ENCODE peak calls at places on chromosomes 1 and 21, in five cellular contexts. One of them, this sample, is unnamed.

GRCh38 chr1:67313934-67314671 is 6.4 kb downstream of the IL12RB2 start:
- DNase-seq in GM12878: no peak
- DNase-seq in CD4-positive, alpha-beta T cell: no peak
- DNase-seq in lung: no peak
- DNase-seq in MCF 10A: no peak
- DNase-seq in this sample: no peak

GRCh38 chr1:203199481-203200058 is 13.1 kb upstream of the CHI3L1 start:
- DNase-seq in GM12878: no peak
- DNase-seq in CD4-positive, alpha-beta T cell: no peak
- DNase-seq in lung: no peak
- DNase-seq in MCF 10A: no peak
- DNase-seq in this sample: no peak

GRCh38 chr1:203278087-203278884 is 27.0 kb upstream of the BTG2 start:
- DNase-seq in GM12878: no peak
- DNase-seq in CD4-positive, alpha-beta T cell: no peak
- DNase-seq in lung: peak
- DNase-seq in MCF 10A: peak
- DNase-seq in this sample: peak

GRCh38 chr21:28822064-28822402 is 170.6 kb downstream of the LTN1 start:
- DNase-seq in GM12878: no peak
- DNase-seq in CD4-positive, alpha-beta T cell: no peak
- DNase-seq in lung: no peak
- DNase-seq in MCF 10A: no peak
- DNase-seq in this sample: no peak

GRCh38 chr1:231612393-231613089 is 14.0 kb upstream of the DISC1 start:
- DNase-seq in GM12878: peak
- DNase-seq in CD4-positive, alpha-beta T cell: peak
- DNase-seq in lung: no peak
- DNase-seq in MCF 10A: no peak
- DNase-seq in this sample: peak

GRCh38 chr1:185400057-185400456 is 83.0 kb upstream of the IVNS1ABP start:
- DNase-seq in GM12878: no peak
- DNase-seq in CD4-positive, alpha-beta T cell: no peak
- DNase-seq in lung: no peak
- DNase-seq in MCF 10A: peak
- DNase-seq in this sample: no peak

GRCh38 chr1:8477199-8477982 is 159.5 kb downstream of the SLC45A1 start:
- DNase-seq in GM12878: peak
- DNase-seq in CD4-positive, alpha-beta T cell: no peak
- DNase-seq in lung: no peak
- DNase-seq in MCF 10A: no peak
- DNase-seq in this sample: no peak

GRCh38 chr1:165137551-165138316 is 218.8 kb downstream of the LMX1A start:
- DNase-seq in GM12878: no peak
- DNase-seq in CD4-positive, alpha-beta T cell: no peak
- DNase-seq in lung: no peak
- DNase-seq in MCF 10A: no peak
- DNase-seq in this sample: no peak

GRCh38 chr1:32470991-32471694 is 6.3 kb downstream of the ZBTB8B start:
- DNase-seq in GM12878: no peak
- DNase-seq in CD4-positive, alpha-beta T cell: no peak
- DNase-seq in lung: no peak
- DNase-seq in MCF 10A: no peak
- DNase-seq in this sample: no peak

GRCh38 chr1:156383023-156383422 is 14.0 kb downstream of the RHBG start:
- DNase-seq in GM12878: no peak
- DNase-seq in CD4-positive, alpha-beta T cell: peak
- DNase-seq in lung: peak
- DNase-seq in MCF 10A: peak
- DNase-seq in this sample: peak

GRCh38 chr1:154609398-154610380 is 1.7 kb upstream of the ADAR start:
- DNase-seq in GM12878: no peak
- DNase-seq in CD4-positive, alpha-beta T cell: peak
- DNase-seq in lung: no peak
- DNase-seq in MCF 10A: peak
- DNase-seq in this sample: no peak

GRCh38 chr1:11504599-11504998 is 25.6 kb downstream of the DISP3 start:
- DNase-seq in GM12878: no peak
- DNase-seq in CD4-positive, alpha-beta T cell: no peak
- DNase-seq in lung: no peak
- DNase-seq in MCF 10A: no peak
- DNase-seq in this sample: no peak

GRCh38 chr1:55374801-55375616 is 159.8 kb upstream of the USP24 start:
- DNase-seq in GM12878: no peak
- DNase-seq in CD4-positive, alpha-beta T cell: no peak
- DNase-seq in lung: peak
- DNase-seq in MCF 10A: peak
- DNase-seq in this sample: no peak

GRCh38 chr1:240136402-240136801 is 44.7 kb downstream of the FMN2 start:
- DNase-seq in GM12878: no peak
- DNase-seq in CD4-positive, alpha-beta T cell: no peak
- DNase-seq in lung: no peak
- DNase-seq in MCF 10A: peak
- DNase-seq in this sample: no peak

GRCh38 chr1:39047374-39048229 is 21.5 kb downstream of the NDUFS5 start:
- DNase-seq in GM12878: peak
- DNase-seq in CD4-positive, alpha-beta T cell: no peak
- DNase-seq in lung: peak
- DNase-seq in MCF 10A: peak
- DNase-seq in this sample: no peak

GRCh38 chr1:212630159-212630900 is 21.8 kb downstream of the ATF3 start:
- DNase-seq in GM12878: no peak
- DNase-seq in CD4-positive, alpha-beta T cell: peak
- DNase-seq in lung: peak
- DNase-seq in MCF 10A: peak
- DNase-seq in this sample: peak

GRCh38 chr1:170461762-170462384 is 70.1 kb upstream of the GORAB start:
- DNase-seq in GM12878: no peak
- DNase-seq in CD4-positive, alpha-beta T cell: no peak
- DNase-seq in lung: no peak
- DNase-seq in MCF 10A: peak
- DNase-seq in this sample: no peak

GRCh38 chr1:154864189-154864985 is 5.7 kb downstream of the KCNN3 start:
- DNase-seq in GM12878: no peak
- DNase-seq in CD4-positive, alpha-beta T cell: no peak
- DNase-seq in lung: no peak
- DNase-seq in MCF 10A: no peak
- DNase-seq in this sample: no peak

GRCh38 chr1:157960773-157961172 is 32.7 kb upstream of the KIRREL1 start:
- DNase-seq in GM12878: no peak
- DNase-seq in CD4-positive, alpha-beta T cell: no peak
- DNase-seq in lung: no peak
- DNase-seq in MCF 10A: no peak
- DNase-seq in this sample: no peak

GRCh38 chr21:39344848-39345247 is 4.0 kb downstream of the HMGN1 start:
- DNase-seq in GM12878: no peak
- DNase-seq in CD4-positive, alpha-beta T cell: no peak
- DNase-seq in lung: no peak
- DNase-seq in MCF 10A: no peak
- DNase-seq in this sample: no peak

GRCh38 chr1:155078496-155079209 is at the start of gene EFNA3:
- DNase-seq in GM12878: no peak
- DNase-seq in CD4-positive, alpha-beta T cell: peak
- DNase-seq in lung: no peak
- DNase-seq in MCF 10A: peak
- DNase-seq in this sample: peak

GRCh38 chr1:171852273-171852672 is 11.0 kb downstream of the DNM3 start:
- DNase-seq in GM12878: no peak
- DNase-seq in CD4-positive, alpha-beta T cell: no peak
- DNase-seq in lung: no peak
- DNase-seq in MCF 10A: no peak
- DNase-seq in this sample: no peak

GRCh38 chr1:195962051-195962450 is 646.2 kb downstream of the KCNT2 start:
- DNase-seq in GM12878: no peak
- DNase-seq in CD4-positive, alpha-beta T cell: no peak
- DNase-seq in lung: no peak
- DNase-seq in MCF 10A: no peak
- DNase-seq in this sample: no peak

GRCh38 chr1:244048566-244049141 is 2.4 kb upstream of the ZBTB18 start:
- DNase-seq in GM12878: no peak
- DNase-seq in CD4-positive, alpha-beta T cell: no peak
- DNase-seq in lung: no peak
- DNase-seq in MCF 10A: peak
- DNase-seq in this sample: no peak

GRCh38 chr1:147712605-147713004 is 42.3 kb upstream of the ACP6 start:
- DNase-seq in GM12878: no peak
- DNase-seq in CD4-positive, alpha-beta T cell: no peak
- DNase-seq in lung: no peak
- DNase-seq in MCF 10A: no peak
- DNase-seq in this sample: no peak

GRCh38 chr1:30907641-30908445 is 715 bp downstream of the SDC3 start:
- DNase-seq in GM12878: no peak
- DNase-seq in CD4-positive, alpha-beta T cell: no peak
- DNase-seq in lung: no peak
- DNase-seq in MCF 10A: no peak
- DNase-seq in this sample: peak

GRCh38 chr21:35150562-35151226 is 101.6 kb upstream of the RUNX1 start:
- DNase-seq in GM12878: no peak
- DNase-seq in CD4-positive, alpha-beta T cell: no peak
- DNase-seq in lung: no peak
- DNase-seq in MCF 10A: no peak
- DNase-seq in this sample: no peak

GRCh38 chr1:186958520-186958919 is 129.8 kb downstream of the PLA2G4A start:
- DNase-seq in GM12878: no peak
- DNase-seq in CD4-positive, alpha-beta T cell: no peak
- DNase-seq in lung: no peak
- DNase-seq in MCF 10A: peak
- DNase-seq in this sample: no peak

GRCh38 chr21:33185852-33186251 is 43.9 kb upstream of the IFNAR2 start:
- DNase-seq in GM12878: no peak
- DNase-seq in CD4-positive, alpha-beta T cell: no peak
- DNase-seq in lung: no peak
- DNase-seq in MCF 10A: no peak
- DNase-seq in this sample: no peak

DNA sequence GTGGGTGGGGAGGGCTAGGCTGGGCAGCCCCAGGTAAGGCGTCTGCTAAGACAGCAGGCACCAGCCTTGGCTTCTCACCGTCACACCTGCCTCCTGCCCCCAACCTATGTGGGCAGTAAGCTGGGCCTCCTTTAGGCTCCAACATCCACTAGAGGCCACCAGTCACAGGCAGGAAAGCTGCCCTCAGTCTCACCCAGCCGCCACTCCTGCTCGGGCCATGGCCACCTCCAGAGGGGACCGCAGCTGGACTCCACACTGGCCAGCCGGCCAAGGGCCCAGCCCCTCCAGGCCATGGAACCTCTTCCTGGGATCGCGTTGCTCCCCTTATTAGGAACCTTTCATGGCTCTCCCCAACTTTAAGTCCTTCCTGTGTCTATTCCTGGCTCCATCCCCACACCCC is 74.5 kb downstream of the MRPL37 start:
- DNase-seq in GM12878: no peak
- DNase-seq in CD4-positive, alpha-beta T cell: no peak
- DNase-seq in lung: no peak
- DNase-seq in MCF 10A: no peak
- DNase-seq in this sample: no peak
- TF ChIP-seq CTCF in GM12878: no peak
- TF ChIP-seq CTCF in CD4-positive, alpha-beta T cell: no peak
- TF ChIP-seq CTCF in lung: no peak
- TF ChIP-seq CTCF in MCF 10A: no peak
- TF ChIP-seq CTCF in this sample: no peak

GRCh38 chr1:151059342-151060240 is at the start of gene CDC42SE1:
- DNase-seq in GM12878: peak
- DNase-seq in CD4-positive, alpha-beta T cell: peak
- DNase-seq in lung: peak
- DNase-seq in MCF 10A: peak
- DNase-seq in this sample: peak

GRCh38 chr1:151061704-151062103 is 1.5 kb downstream of the MLLT11 start:
- DNase-seq in GM12878: no peak
- DNase-seq in CD4-positive, alpha-beta T cell: no peak
- DNase-seq in lung: no peak
- DNase-seq in MCF 10A: no peak
- DNase-seq in this sample: no peak

GRCh38 chr1:151058682-151059341 is 610 bp downstream of the CDC42SE1 start:
- DNase-seq in GM12878: no peak
- DNase-seq in CD4-positive, alpha-beta T cell: no peak
- DNase-seq in lung: peak
- DNase-seq in MCF 10A: peak
- DNase-seq in this sample: peak

GRCh38 chr1:151061012-151061401 is 810 bp downstream of the MLLT11 start:
- DNase-seq in GM12878: no peak
- DNase-seq in CD4-positive, alpha-beta T cell: no peak
- DNase-seq in lung: no peak
- DNase-seq in MCF 10A: no peak
- DNase-seq in this sample: no peak

GRCh38 chr1:151060241-151061011 is at the start of gene MLLT11:
- DNase-seq in GM12878: no peak
- DNase-seq in CD4-positive, alpha-beta T cell: no peak
- DNase-seq in lung: no peak
- DNase-seq in MCF 10A: peak
- DNase-seq in this sample: peak
- TF ChIP-seq CTCF in GM12878: no peak
- TF ChIP-seq CTCF in CD4-positive, alpha-beta T cell: no peak
- TF ChIP-seq CTCF in lung: no peak
- TF ChIP-seq CTCF in MCF 10A: no peak
- TF ChIP-seq CTCF in this sample: no peak

DNA sequence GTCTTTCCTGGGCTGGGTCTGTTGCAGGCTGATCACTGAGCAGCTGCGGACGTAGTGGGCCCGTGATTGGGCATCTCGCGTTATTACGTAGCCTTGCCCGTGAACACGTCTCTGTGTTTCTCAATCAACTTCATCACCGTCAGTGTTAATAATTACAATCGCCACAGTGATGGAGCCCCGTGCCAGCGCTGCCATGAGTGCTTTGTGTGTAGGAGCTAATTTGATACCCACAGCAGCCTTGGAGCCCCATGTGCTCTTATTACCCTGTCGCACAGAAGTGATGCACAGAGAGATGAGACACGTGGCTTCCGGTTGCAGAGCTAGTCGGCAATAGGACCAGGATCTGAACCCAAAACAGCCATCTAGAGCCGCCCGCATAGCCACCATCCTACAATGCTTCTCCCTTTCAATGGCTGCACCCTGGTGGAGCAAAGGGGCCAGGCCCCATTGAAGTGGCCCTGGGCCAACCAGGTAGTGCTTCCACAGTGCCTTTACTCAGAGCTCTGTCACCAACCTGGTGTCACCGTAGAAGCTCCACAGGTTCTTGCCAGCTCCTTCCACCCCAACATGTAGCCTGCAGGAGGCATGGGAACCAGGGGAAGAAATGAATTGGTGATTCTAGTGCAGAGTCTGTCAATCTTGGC is 398.5 kb upstream of the VAMP3 start:
- DNase-seq in GM12878: no peak
- DNase-seq in CD4-positive, alpha-beta T cell: no peak
- DNase-seq in lung: no peak
- DNase-seq in MCF 10A: no peak
- DNase-seq in this sample: no peak
- TF ChIP-seq CTCF in GM12878: no peak
- TF ChIP-seq CTCF in CD4-positive, alpha-beta T cell: no peak
- TF ChIP-seq CTCF in lung: no peak
- TF ChIP-seq CTCF in MCF 10A: no peak
- TF ChIP-seq CTCF in this sample: no peak

GRCh38 chr1:217955723-217956122 is 324.6 kb downstream of the SPATA17 start:
- DNase-seq in GM12878: no peak
- DNase-seq in CD4-positive, alpha-beta T cell: no peak
- DNase-seq in lung: no peak
- DNase-seq in MCF 10A: no peak
- DNase-seq in this sample: no peak
- TF ChIP-seq CTCF in GM12878: no peak
- TF ChIP-seq CTCF in CD4-positive, alpha-beta T cell: no peak
- TF ChIP-seq CTCF in lung: no peak
- TF ChIP-seq CTCF in MCF 10A: no peak
- TF ChIP-seq CTCF in this sample: no peak